ENCODE peak calls at places on chromosomes 11 and 22, in five cellular contexts. K is K562, S is GM12878, J is H1, P is A549. H is an unnamed sample.

GRCh38 chr11:67345247-67345948 is 7.9 kb downstream of the POLD4 start:
- DNase-seq in K (no peak), J (no peak), P (no peak), S (peak), H (no peak)

GRCh38 chr22:44890416-44891292 is 119.2 kb downstream of the PHF21B start:
- DNase-seq in P (no peak), S (no peak), J (no peak), K (no peak), H (no peak)

GRCh38 chr11:62324738-62325556 is 12.3 kb upstream of the ASRGL1 start:
- DNase-seq in J (peak), S (no peak), K (peak), P (peak), H (peak)

GRCh38 chr11:104895619-104896018 is 2.6 kb downstream of the CASP12 start:
- DNase-seq in S (no peak), P (no peak), J (no peak), K (no peak), H (no peak)

GRCh38 chr11:36195496-36196346 is 93.5 kb downstream of the COMMD9 start:
- DNase-seq in J (no peak), K (no peak), S (no peak), P (no peak), H (peak)

GRCh38 chr11:76005746-76006145 is 190.7 kb downstream of the UVRAG start:
- DNase-seq in K (no peak), S (no peak), P (peak), J (no peak), H (no peak)

GRCh38 chr22:20090730-20091240 is 10.7 kb downstream of the DGCR8 start:
- DNase-seq in P (no peak), J (no peak), S (no peak), K (no peak), H (no peak)

GRCh38 chr11:35419713-35420333 is 465 bp upstream of the SLC1A2 start:
- DNase-seq in S (no peak), K (no peak), P (no peak), J (no peak), H (no peak)

GRCh38 chr11:69129647-69130046 is 26.1 kb upstream of the SMIM38 start:
- DNase-seq in K (no peak), J (no peak), P (no peak), S (no peak), H (no peak)

GRCh38 chr11:39461065-39461464 is 1998.4 kb downstream of the LRRC4C start:
- DNase-seq in J (no peak), S (no peak), K (no peak), P (no peak), H (no peak)

GRCh38 chr22:43826142-43827093 is 14.3 kb upstream of the EFCAB6 start:
- DNase-seq in J (no peak), K (no peak), P (peak), S (no peak), H (peak)

GRCh38 chr22:22752556-22753477 is 108.4 kb downstream of the GGTLC2 start:
- DNase-seq in S (no peak), K (peak), P (no peak), J (no peak), H (peak)

GRCh38 chr11:39367526-39367925 is 2091.9 kb downstream of the LRRC4C start:
- DNase-seq in J (no peak), P (no peak), K (no peak), S (no peak), H (no peak)

GRCh38 chr11:18608373-18608772 is 8.8 kb downstream of the MISFA start:
- DNase-seq in S (no peak), P (no peak), J (no peak), K (no peak), H (peak)

GRCh38 chr11:133134561-133135173 is 397.6 kb downstream of the OPCML start:
- DNase-seq in S (peak), J (peak), K (peak), P (peak), H (peak)

GRCh38 chr11:130641884-130642283 is 193.4 kb downstream of the ADAMTS15 start:
- DNase-seq in K (no peak), S (no peak), P (no peak), J (no peak), H (no peak)

GRCh38 chr22:48428556-48429371 is 1398.9 kb downstream of the BRD1 start:
- DNase-seq in S (no peak), P (peak), J (no peak), K (no peak), H (no peak)

GRCh38 chr11:14623036-14623435 is 20.6 kb upstream of the PDE3B start:
- DNase-seq in S (no peak), K (no peak), P (no peak), J (no peak), H (no peak)

GRCh38 chr11:95392644-95393043 is 161.6 kb upstream of the SESN3 start:
- DNase-seq in K (no peak), P (no peak), J (no peak), S (no peak), H (no peak)

GRCh38 chr11:134753805-134754130 is 341.7 kb upstream of the B3GAT1 start:
- DNase-seq in K (no peak), S (no peak), J (no peak), P (no peak), H (no peak)

GRCh38 chr11:102914238-102915043 is 39.7 kb upstream of the MMP12 start:
- DNase-seq in P (peak), J (peak), K (no peak), S (no peak), H (peak)

GRCh38 chr11:118060081-118060661 is 16.7 kb upstream of the TMPRSS4 start:
- DNase-seq in S (no peak), P (no peak), K (no peak), J (no peak), H (no peak)

GRCh38 chr22:45587638-45588481 is 83.8 kb upstream of the ATXN10 start:
- DNase-seq in P (peak), S (no peak), K (no peak), J (no peak), H (peak)

GRCh38 chr11:81331073-81331472 is 1402.6 kb downstream of the FAM181B start:
- DNase-seq in J (no peak), K (no peak), P (no peak), S (no peak), H (no peak)

GRCh38 chr11:94473177-94473799 is 20.4 kb downstream of the MRE11 start:
- DNase-seq in S (peak), J (no peak), P (no peak), K (no peak), H (peak)

GRCh38 chr11:12224537-12224893 is 114.1 kb downstream of the MICAL2 start:
- DNase-seq in P (no peak), J (no peak), S (peak), K (no peak), H (peak)

GRCh38 chr22:27240298-27240885 is 561.2 kb downstream of the MN1 start:
- DNase-seq in K (no peak), P (no peak), J (no peak), S (no peak), H (peak)

GRCh38 chr11:68992743-68993255 is 12.0 kb upstream of the MRGPRD start:
- DNase-seq in J (no peak), K (no peak), P (no peak), S (no peak), H (no peak)

GRCh38 chr11:111324277-111324720 is 26.0 kb downstream of the POU2AF3 start:
- DNase-seq in K (no peak), J (no peak), P (no peak), S (no peak), H (peak)

GRCh38 chr11:12973529-12974181 is 35.5 kb upstream of the RASSF10 start:
- DNase-seq in K (no peak), J (no peak), S (no peak), P (no peak), H (no peak)

GRCh38 chr11:17413414-17414316 is 25.2 kb upstream of the KCNJ11 start:
- DNase-seq in S (no peak), P (no peak), J (no peak), K (no peak), H (no peak)

GRCh38 chr22:45770506-45770905 is 98.9 kb downstream of the ATXN10 start:
- DNase-seq in K (no peak), P (no peak), J (no peak), S (no peak), H (no peak)

GRCh38 chr22:50548913-50549790 is 3.5 kb downstream of the KLHDC7B start:
- DNase-seq in P (no peak), K (no peak), S (no peak), J (no peak), H (no peak)

GRCh38 chr11:125990244-125990643 is 44.4 kb downstream of the VSIG10L2 start:
- DNase-seq in K (no peak), J (no peak), P (no peak), S (no peak), H (peak)

GRCh38 chr11:78423241-78423640 is 5.6 kb upstream of the GAB2 start:
- DNase-seq in P (no peak), S (no peak), K (no peak), J (no peak), H (no peak)

GRCh38 chr11:38582151-38582550 is 1984.1 kb upstream of the RAG2 start:
- DNase-seq in S (no peak), K (no peak), P (no peak), J (no peak), H (no peak)

GRCh38 chr11:108218455-108218854 is 4.0 kb downstream of the NPAT start:
- DNase-seq in J (no peak), P (no peak), S (no peak), K (no peak), H (peak)

GRCh38 chr11:71562120-71562519 is 3.2 kb upstream of the KRTAP5-10 start:
- DNase-seq in K (no peak), J (no peak), S (no peak), P (no peak), H (no peak)

GRCh38 chr11:66168289-66168688 is 98.2 kb downstream of the PACS1 start:
- DNase-seq in J (no peak), P (no peak), K (no peak), S (no peak), H (no peak)
- TF ChIP-seq CEBPB in J (no peak), P (no peak), K (no peak), S (no peak), H (no peak)

GRCh38 chr11:65423516-65424199 is 1.1 kb downstream of the NEAT1 start:
- DNase-seq in J (no peak), S (no peak), P (peak), K (no peak), H (peak)
- TF ChIP-seq CEBPB in J (no peak), S (no peak), P (no peak), K (no peak), H (no peak)

GRCh38 chr22:47178339-47178738 is 415.9 kb downstream of the TBC1D22A start:
- DNase-seq in S (no peak), P (no peak), J (no peak), K (no peak), H (no peak)
- TF ChIP-seq CEBPB in S (no peak), P (no peak), J (no peak), K (no peak), H (no peak)

GRCh38 chr11:109317726-109318125 is 104.3 kb upstream of the C11orf87 start:
- DNase-seq in K (no peak), S (no peak), J (no peak), P (no peak), H (no peak)

DNA sequence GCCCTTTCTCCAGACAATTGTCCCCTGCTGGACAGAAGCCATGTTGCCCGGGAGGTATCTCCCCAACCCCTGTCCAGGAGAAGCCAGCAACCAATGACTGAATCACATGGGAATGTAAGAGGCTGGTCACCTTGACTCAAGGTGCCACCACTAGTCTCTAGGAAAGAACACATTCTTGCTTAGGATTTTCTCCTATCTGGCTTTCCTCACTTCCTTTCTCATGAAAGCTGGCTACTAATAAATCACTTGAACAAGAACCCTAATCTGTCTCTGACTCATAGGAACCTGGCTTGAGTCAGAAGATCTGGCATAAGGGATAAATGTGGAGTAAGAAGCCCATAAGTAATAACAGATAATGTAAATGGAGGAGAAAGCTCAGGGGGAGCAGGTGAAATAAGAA is 101.4 kb upstream of the C11orf87 start:
- DNase-seq in P (peak), K (no peak), S (no peak), J (no peak), H (peak)
- TF ChIP-seq CEBPB in P (no peak), K (no peak), S (no peak), J (no peak), H (no peak)

DNA sequence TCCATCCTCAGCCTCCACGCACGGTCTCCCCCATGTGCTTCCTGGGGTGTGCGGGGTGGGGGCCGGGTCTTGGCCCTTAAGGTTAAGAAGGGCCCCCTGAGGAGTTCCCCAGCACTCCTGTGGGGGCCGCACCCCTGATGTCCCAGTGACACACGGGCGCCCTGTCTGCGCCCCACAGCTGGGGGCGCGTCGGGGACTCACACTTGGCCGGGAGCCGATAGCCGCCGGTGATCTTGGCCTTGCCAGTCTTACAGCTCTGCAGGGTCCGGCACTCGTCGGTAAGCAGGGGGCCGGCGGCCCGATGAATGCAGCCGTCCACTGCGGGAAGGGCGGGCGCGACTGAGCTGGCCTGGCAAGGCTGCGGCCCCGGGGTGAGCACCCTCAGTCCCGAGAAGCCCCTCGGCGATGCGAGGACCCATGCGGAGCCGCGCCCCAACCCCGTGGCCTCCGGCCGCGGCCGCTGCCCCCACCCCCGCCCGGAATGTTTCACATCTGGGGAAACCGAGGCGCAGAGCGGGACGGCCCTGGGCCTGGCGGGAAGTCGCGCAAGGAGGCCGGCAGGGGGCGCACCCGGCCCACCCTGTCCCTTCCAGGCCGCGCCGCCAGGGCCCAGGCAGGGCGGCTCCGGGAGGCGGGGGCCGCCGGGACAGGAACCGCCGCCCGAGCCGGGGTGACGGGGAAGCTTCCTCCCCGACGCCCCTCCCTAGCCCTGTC is 13.9 kb downstream of the OTUB1 start:
- DNase-seq in S (no peak), J (no peak), P (no peak), K (no peak), H (peak)
- TF ChIP-seq CEBPB in S (no peak), J (no peak), P (no peak), K (no peak), H (no peak)

GRCh38 chr11:61082931-61083531 is 19.3 kb upstream of the CD5 start:
- DNase-seq in P (no peak), K (no peak), J (no peak), S (no peak), H (no peak)
- TF ChIP-seq CEBPB in P (no peak), K (no peak), J (no peak), S (no peak), H (no peak)

GRCh38 chr11:107076832-107077231 is 58.6 kb upstream of the GUCY1A2 start:
- DNase-seq in K (no peak), S (no peak), P (no peak), J (no peak), H (no peak)

DNA sequence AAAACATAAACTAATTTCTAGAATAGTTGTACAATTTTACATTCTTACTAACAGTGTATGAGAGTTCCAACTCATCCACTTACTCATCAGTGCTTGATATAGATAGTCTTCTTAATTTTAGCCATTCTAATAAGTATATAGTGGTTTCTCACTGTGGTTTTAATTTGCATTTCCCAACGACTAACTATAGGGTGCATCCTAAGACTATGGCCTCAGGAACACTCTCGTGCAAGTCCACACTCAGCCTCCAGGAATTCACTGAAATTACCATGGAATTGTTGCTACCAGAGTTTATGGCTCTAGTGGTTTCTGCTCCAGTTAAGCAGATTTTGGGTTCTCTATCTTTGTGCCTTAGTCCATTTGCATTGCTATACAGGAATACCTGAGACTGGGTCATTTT is 60.1 kb upstream of the GUCY1A2 start:
- DNase-seq in P (peak), J (no peak), K (no peak), S (no peak), H (no peak)
- TF ChIP-seq CEBPB in P (no peak), J (no peak), K (no peak), S (no peak), H (no peak)

DNA sequence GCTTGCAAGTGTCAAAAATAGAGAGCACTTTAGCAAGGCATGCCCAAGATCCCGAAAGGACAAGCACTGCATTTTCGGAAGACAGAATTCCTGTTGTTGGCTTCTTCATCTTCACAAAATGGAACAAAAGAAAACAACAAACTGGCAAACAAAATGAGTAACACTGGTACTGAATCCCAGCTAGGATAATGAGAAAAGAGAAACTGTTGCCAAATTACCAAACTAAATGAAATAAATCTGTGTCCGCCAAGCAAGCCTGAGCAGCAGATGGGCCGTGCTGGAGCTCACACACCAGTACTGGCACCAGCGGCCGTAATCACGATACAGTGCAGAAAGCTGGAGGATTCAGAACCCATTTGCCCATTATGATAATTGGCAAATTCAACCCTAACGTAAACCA is 30.6 kb downstream of the TUB start:
- DNase-seq in S (no peak), K (no peak), P (no peak), J (no peak), H (no peak)
- TF ChIP-seq CEBPB in S (no peak), K (no peak), P (no peak), J (no peak), H (no peak)

GRCh38 chr11:31641477-31642062 is 132.0 kb downstream of the ELP4 start:
- DNase-seq in P (peak), S (no peak), K (peak), J (peak), H (peak)
- TF ChIP-seq CEBPB in P (no peak), S (no peak), K (no peak), J (no peak), H (no peak)

GRCh38 chr11:22472306-22472705 is 134.1 kb downstream of the SLC17A6 start:
- DNase-seq in S (no peak), K (no peak), J (no peak), P (peak), H (peak)

GRCh38 chr11:22467248-22467647 is 129.1 kb downstream of the SLC17A6 start:
- DNase-seq in S (no peak), J (no peak), P (no peak), K (no peak), H (peak)

GRCh38 chr11:22474621-22475020 is 136.4 kb downstream of the SLC17A6 start:
- DNase-seq in J (no peak), S (no peak), K (no peak), P (no peak), H (no peak)

GRCh38 chr11:22467741-22468140 is 129.6 kb downstream of the SLC17A6 start:
- DNase-seq in K (no peak), P (no peak), S (no peak), J (no peak), H (peak)

DNA sequence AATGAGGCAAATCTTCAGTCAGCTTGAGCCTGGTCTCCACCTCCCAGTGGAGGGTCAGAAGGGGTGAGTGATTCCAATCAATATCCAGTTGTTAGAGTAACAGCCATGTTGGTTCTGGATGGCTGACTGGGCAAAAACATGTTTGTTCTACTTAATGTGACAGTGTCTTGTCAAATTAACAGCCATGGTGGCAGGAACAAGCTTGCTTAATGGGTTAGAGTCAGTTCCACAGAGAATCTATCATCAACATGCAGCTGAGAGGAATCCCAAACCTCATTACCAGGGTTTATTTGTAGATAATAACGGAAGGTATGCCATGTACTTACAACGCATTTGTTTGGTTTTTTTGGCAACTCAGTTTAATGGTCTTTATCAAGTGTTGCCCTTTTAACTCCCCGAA is 133.2 kb downstream of the SLC17A6 start:
- DNase-seq in K (no peak), J (no peak), S (no peak), P (no peak), H (no peak)
- TF ChIP-seq CEBPB in K (no peak), J (no peak), S (no peak), P (no peak), H (no peak)

H was measured in IMR-90.